ENCODE peak calls at places on chromosomes 4 and X, in nine cellular contexts. Q is astrocyte of the spinal cord; T is aorta; O is sigmoid colon; W is CD8-positive, alpha-beta T cell; Z is cardiac fibroblast; K is NB4; X is upper lobe of left lung; V is fibroblast of pulmonary artery. L is an unnamed sample.
A peak's percentile ranks its signal among the peaks of the same experiment; 100 is the strongest.

GRCh38 chr4:112120021-112120420 is 25.2 kb upstream of the FAM241A start:
- DNase-seq in W (no peak), V (peak; percentile 32), Q (peak; percentile 30), T (no peak), X (no peak), Z (no peak), K (no peak), O (no peak), L (no peak)

GRCh38 chr4:19134685-19135084 is 1113.1 kb upstream of the LCORL start:
- DNase-seq in K (no peak), Q (no peak), X (no peak), T (no peak), O (no peak), Z (no peak), V (no peak), W (no peak), L (no peak)

GRCh38 chr4:23091674-23092073 is 398.9 kb downstream of the GBA3 start:
- DNase-seq in O (no peak), W (no peak), K (no peak), Z (no peak), T (no peak), Q (no peak), V (no peak), X (no peak), L (no peak)

GRCh38 chr4:75726577-75726976 is 2.2 kb downstream of the USO1 start:
- DNase-seq in X (no peak), W (no peak), Z (peak; percentile 30), V (no peak), T (no peak), Q (peak; percentile 1), O (no peak), K (no peak), L (no peak)

GRCh38 chr4:71380721-71381120 is 41.9 kb downstream of the SLC4A4 start:
- DNase-seq in O (no peak), K (no peak), Z (peak; percentile 42), Q (peak; percentile 52), V (peak; percentile 38), X (no peak), W (no peak), T (no peak), L (peak; percentile 40)

GRCh38 chr4:77950204-77950603 is 87.6 kb downstream of the MRPL1 start:
- DNase-seq in T (no peak), X (no peak), Q (no peak), O (no peak), V (no peak), W (no peak), K (no peak), Z (no peak), L (no peak)

GRCh38 chr4:19455850-19456602 is 795.7 kb upstream of the SLIT2 start:
- DNase-seq in V (no peak), K (no peak), W (no peak), O (no peak), Q (no peak), Z (no peak), X (peak; percentile 39), T (no peak), L (no peak)

GRCh38 chr4:3422241-3422801 is 19.4 kb upstream of the HGFAC start:
- DNase-seq in V (no peak), T (peak; percentile 41), K (no peak), W (no peak), X (peak; percentile 79), Z (no peak), O (no peak), Q (no peak), L (no peak)

GRCh38 chrX:36436286-36436860 is 516.8 kb downstream of the CFAP47 start:
- DNase-seq in X (no peak), Z (no peak), K (no peak), T (no peak), W (no peak), V (no peak), O (no peak), Q (no peak), L (no peak)

GRCh38 chr4:140223056-140223810 is 69.2 kb upstream of the MAML3 start:
- DNase-seq in X (no peak), V (peak; percentile 54), Z (peak; percentile 45), K (no peak), Q (peak; percentile 47), T (no peak), O (no peak), W (no peak), L (peak; percentile 73)

GRCh38 chr4:130653842-130654241 is 1557.9 kb downstream of the C4orf33 start:
- DNase-seq in W (no peak), V (no peak), Q (no peak), O (no peak), X (no peak), T (no peak), K (no peak), Z (no peak), L (no peak)

GRCh38 chrX:20218809-20219505 is 47.8 kb downstream of the RPS6KA3 start:
- DNase-seq in X (no peak), T (no peak), O (peak; percentile 65), V (peak; percentile 22), W (no peak), Z (peak; percentile 46), Q (no peak), K (no peak), L (no peak)

GRCh38 chrX:121146059-121146628 is 98.7 kb downstream of the GLUD2 start:
- DNase-seq in V (peak; percentile 20), X (no peak), W (no peak), Q (peak; percentile 18), Z (no peak), T (no peak), O (no peak), K (no peak), L (peak; percentile 9)

GRCh38 chr4:79132826-79133225 is 193.0 kb downstream of the NAA11 start:
- DNase-seq in W (no peak), Z (no peak), V (no peak), K (no peak), O (no peak), T (no peak), X (no peak), Q (no peak), L (no peak)

GRCh38 chr4:73855406-73855805 is 2.3 kb downstream of the PF4V1 start:
- DNase-seq in K (no peak), V (peak; percentile 58), T (no peak), X (no peak), W (no peak), Q (peak; percentile 36), Z (peak; percentile 43), O (no peak), L (no peak)

GRCh38 chrX:24956828-24957227 is 58.9 kb downstream of the ARX start:
- DNase-seq in V (peak; percentile 1), O (no peak), K (no peak), X (no peak), T (no peak), Q (peak; percentile 9), Z (no peak), W (no peak), L (no peak)

GRCh38 chr4:2451821-2452785 is 16.8 kb upstream of the RNF4 start:
- DNase-seq in W (no peak), V (no peak), Q (no peak), T (peak; percentile 32), K (no peak), O (peak; percentile 61), Z (no peak), X (peak; percentile 61), L (no peak)

GRCh38 chrX:154517101-154517781 is 1.2 kb upstream of the FAM3A start:
- DNase-seq in X (peak; percentile 74), Z (peak; percentile 46), K (no peak), T (no peak), V (no peak), O (peak; percentile 71), Q (no peak), W (no peak), L (no peak)
- H3K4me3 ChIP-seq in X (peak overlapping the region; percentile 69), Z (no peak overlapping the region), K (peak overlapping the region; percentile 71), T (no peak overlapping the region), V (no peak overlapping the region), O (peak overlapping the region; percentile 67), Q (no peak overlapping the region), W (no peak overlapping the region), L (no peak overlapping the region)

GRCh38 chr4:45345551-45345950 is 619.2 kb upstream of the GNPDA2 start:
- DNase-seq in W (no peak), Q (no peak), X (no peak), Z (no peak), V (no peak), O (no peak), K (no peak), T (no peak), L (no peak)

GRCh38 chr4:45347056-45347455 is 620.7 kb upstream of the GNPDA2 start:
- DNase-seq in V (no peak), W (no peak), O (no peak), Z (no peak), K (no peak), X (no peak), T (no peak), Q (no peak), L (no peak)

GRCh38 chr4:45349859-45350258 is 623.5 kb upstream of the GNPDA2 start:
- DNase-seq in W (no peak), T (no peak), K (no peak), O (no peak), Z (no peak), Q (peak; percentile 1), X (no peak), V (no peak), L (no peak)

GRCh38 chr4:45350438-45350837 is 624.1 kb upstream of the GNPDA2 start:
- DNase-seq in X (no peak), V (peak; percentile 43), Q (peak; percentile 70), O (no peak), T (no peak), W (no peak), K (peak; percentile 22), Z (peak; percentile 49), L (no peak)
- H3K4me3 ChIP-seq in X (peak overlapping the region; percentile 10), V (peak overlapping the region; percentile 38), Q (peak overlapping the region; percentile 8), O (peak overlapping the region; percentile 38), T (peak overlapping the region; percentile 54), W (no peak overlapping the region), K (no peak overlapping the region), Z (no peak overlapping the region), L (no peak overlapping the region)

DNA sequence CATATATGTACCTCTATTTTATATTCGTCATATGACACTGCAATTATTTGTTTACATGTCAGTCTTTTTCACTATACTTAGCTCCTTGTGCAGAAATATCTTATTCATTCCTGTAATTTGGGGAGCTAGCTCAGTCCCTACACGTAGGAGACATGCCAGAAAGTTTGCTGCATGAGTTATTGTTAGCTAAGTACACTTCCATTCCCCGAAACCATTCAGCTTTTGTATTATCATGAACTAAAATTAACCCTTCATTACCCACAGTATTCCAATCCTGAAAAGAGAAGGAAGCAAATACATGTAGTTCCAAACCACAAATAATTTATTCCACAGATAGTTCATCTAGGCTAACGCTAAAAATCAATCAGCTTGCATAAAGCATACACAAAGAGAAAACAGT is 10.2 kb downstream of the CBR4 start:
- DNase-seq in T (no peak), Q (no peak), K (no peak), Z (no peak), V (no peak), O (no peak), X (no peak), W (no peak), L (no peak)
- H3K4me3 ChIP-seq in T (no peak overlapping the region), Q (no peak overlapping the region), K (no peak overlapping the region), Z (no peak overlapping the region), V (no peak overlapping the region), O (no peak overlapping the region), X (no peak overlapping the region), W (no peak overlapping the region), L (no peak overlapping the region)

GRCh38 chrX:129461801-129462456 is 61.4 kb downstream of the SMARCA1 start:
- DNase-seq in V (no peak), X (no peak), K (no peak), W (no peak), Q (no peak), T (no peak), Z (no peak), O (no peak), L (no peak)
- H3K4me3 ChIP-seq in V (no peak overlapping the region), X (no peak overlapping the region), K (no peak overlapping the region), W (no peak overlapping the region), Q (no peak overlapping the region), T (no peak overlapping the region), Z (no peak overlapping the region), O (no peak overlapping the region), L (no peak overlapping the region)

L was measured in brain microvascular endothelial cell.